ENCODE peak calls at places on chromosome 17, in nine cellular contexts. E is mucosa of descending colon, H is ovary, S is fibroblast of lung, N is A673, J is lung, M is neural progenitor cell, Q is heart left ventricle, K is A549. A is an unnamed sample.

GRCh38 chr17:42428141-42428944 is 5.3 kb upstream of the CAVIN1 start:
- DNase-seq in E (peak; percentile 85), H (no peak), S (peak; percentile 98), N (peak; percentile 83), J (peak; percentile 60), M (peak; percentile 83), Q (no peak), K (peak; percentile 98), A (no peak)

GRCh38 chr17:78882546-78883089 is 20.4 kb downstream of the CEP295NL start:
- DNase-seq in E (no peak), H (no peak), S (no peak), N (no peak), J (peak; percentile 46), M (no peak), Q (no peak), K (no peak), A (no peak)

GRCh38 chr17:39705786-39706348 is 6.0 kb downstream of the ERBB2 start:
- DNase-seq in E (peak; percentile 79), H (no peak), S (no peak), N (no peak), J (peak; percentile 85), M (no peak), Q (peak; percentile 66), K (no peak), A (no peak)

GRCh38 chr17:65933290-65933689 is 258.6 kb downstream of the CEP112 start:
- DNase-seq in E (no peak), H (no peak), S (no peak), N (no peak), J (no peak), M (no peak), Q (no peak), K (no peak), A (no peak)

GRCh38 chr17:31629696-31630470 is 229.2 kb downstream of the COPRS start:
- DNase-seq in E (no peak), H (no peak), S (peak; percentile 85), N (no peak), J (no peak), M (no peak), Q (no peak), K (no peak), A (no peak)

GRCh38 chr17:72145562-72145961 is 24.7 kb downstream of the SOX9 start:
- DNase-seq in E (no peak), H (no peak), S (no peak), N (no peak), J (no peak), M (no peak), Q (no peak), K (no peak), A (no peak)

GRCh38 chr17:19311016-19311415 is 51.5 kb downstream of the B9D1 start:
- DNase-seq in E (no peak), H (no peak), S (no peak), N (no peak), J (no peak), M (no peak), Q (no peak), K (no peak), A (no peak)

GRCh38 chr17:70238228-70238627 is 68.9 kb downstream of the KCNJ2 start:
- DNase-seq in E (no peak), H (no peak), S (no peak), N (no peak), J (no peak), M (no peak), Q (no peak), K (no peak), A (no peak)

GRCh38 chr17:39332092-39332491 is 69.3 kb downstream of the FBXL20 start:
- DNase-seq in E (no peak), H (no peak), S (no peak), N (no peak), J (no peak), M (no peak), Q (no peak), K (no peak), A (no peak)

GRCh38 chr17:40068917-40069750 is 6.4 kb downstream of the THRA start:
- DNase-seq in E (peak; percentile 89), H (peak; percentile 98), S (peak; percentile 81), N (peak; percentile 77), J (peak; percentile 74), M (peak; percentile 60), Q (peak; percentile 93), K (no peak), A (peak; percentile 84)

GRCh38 chr17:82152556-82153294 is 54.7 kb upstream of the FASN start:
- DNase-seq in E (no peak), H (no peak), S (no peak), N (no peak), J (peak; percentile 59), M (no peak), Q (no peak), K (no peak), A (no peak)

GRCh38 chr17:43877031-43877430 is 30.1 kb downstream of the CD300LG start:
- DNase-seq in E (no peak), H (no peak), S (no peak), N (no peak), J (no peak), M (no peak), Q (no peak), K (no peak), A (no peak)

GRCh38 chr17:38748329-38749221 is at the start of gene PCGF2:
- DNase-seq in E (peak; percentile 97), H (peak; percentile 96), S (peak; percentile 86), N (peak; percentile 90), J (peak; percentile 91), M (peak; percentile 97), Q (peak; percentile 91), K (peak; percentile 89), A (no peak)

GRCh38 chr17:78383725-78384471 is 5.4 kb downstream of the PGS1 start:
- DNase-seq in E (peak; percentile 54), H (peak; percentile 47), S (peak; percentile 100), N (no peak), J (peak; percentile 86), M (no peak), Q (peak; percentile 83), K (no peak), A (peak; percentile 71)

GRCh38 chr17:39722965-39723848 is 7.1 kb downstream of the MIEN1 start:
- DNase-seq in E (peak; percentile 64), H (no peak), S (no peak), N (no peak), J (no peak), M (no peak), Q (peak; percentile 47), K (peak; percentile 41), A (no peak)

GRCh38 chr17:1298616-1299015 is 19.2 kb downstream of the TRARG1 start:
- DNase-seq in E (no peak), H (no peak), S (no peak), N (no peak), J (no peak), M (peak; percentile 73), Q (no peak), K (no peak), A (peak; percentile 26)
- H3K4me1 ChIP-seq in E (no peaks in the 10 kb centered on the region), H (peaks cover 2% of the 10 kb centered on the region), S (no peaks in the 10 kb centered on the region), N (no peaks in the 10 kb centered on the region), J (no peaks in the 10 kb centered on the region), M (peaks cover 16% of the 10 kb centered on the region), Q (no peaks in the 10 kb centered on the region), K (no peaks in the 10 kb centered on the region), A (peaks cover 39% of the 10 kb centered on the region)

GRCh38 chr17:13405080-13405479 is 196.6 kb downstream of the HS3ST3A1 start:
- DNase-seq in E (no peak), H (no peak), S (no peak), N (no peak), J (no peak), M (no peak), Q (no peak), K (no peak), A (no peak)

GRCh38 chr17:13409455-13409854 is 192.3 kb downstream of the HS3ST3A1 start:
- DNase-seq in E (no peak), H (no peak), S (no peak), N (no peak), J (no peak), M (no peak), Q (no peak), K (no peak), A (no peak)

GRCh38 chr17:13405807-13406206 is 195.9 kb downstream of the HS3ST3A1 start:
- DNase-seq in E (no peak), H (no peak), S (no peak), N (no peak), J (no peak), M (no peak), Q (no peak), K (no peak), A (no peak)

GRCh38 chr17:13410214-13410613 is 191.5 kb downstream of the HS3ST3A1 start:
- DNase-seq in E (no peak), H (no peak), S (no peak), N (no peak), J (no peak), M (no peak), Q (no peak), K (no peak), A (no peak)

DNA sequence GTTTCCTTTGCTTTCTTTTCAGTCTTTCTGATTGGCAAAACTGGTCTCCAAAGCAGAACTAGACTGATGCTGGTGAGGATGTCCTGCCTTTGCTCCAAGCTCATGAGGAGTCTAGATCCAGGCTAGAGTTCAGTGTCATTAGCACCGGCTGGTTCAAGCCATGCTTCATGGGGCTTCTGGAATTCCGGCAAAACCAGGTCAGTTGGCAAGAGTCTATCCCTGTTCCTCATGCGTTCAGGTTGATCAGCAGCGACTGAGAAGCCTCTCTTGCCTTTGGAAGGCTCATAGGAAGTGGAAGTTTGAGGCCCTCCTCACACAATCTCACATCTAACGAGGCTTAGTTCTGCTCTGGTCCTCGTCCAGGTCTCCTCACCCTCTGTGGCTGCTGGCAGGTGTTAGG is 194.3 kb downstream of the HS3ST3A1 start:
- DNase-seq in E (no peak), H (no peak), S (no peak), N (no peak), J (no peak), M (no peak), Q (no peak), K (no peak), A (no peak)
- H3K9me3 ChIP-seq in E (no peaks in the 10 kb centered on the region), H (no peaks in the 10 kb centered on the region), S (no peaks in the 10 kb centered on the region), N (peaks cover 27% of the 10 kb centered on the region), J (no peaks in the 10 kb centered on the region), M (no peaks in the 10 kb centered on the region), Q (no peaks in the 10 kb centered on the region), K (no peaks in the 10 kb centered on the region), A (no peaks in the 10 kb centered on the region)

DNA sequence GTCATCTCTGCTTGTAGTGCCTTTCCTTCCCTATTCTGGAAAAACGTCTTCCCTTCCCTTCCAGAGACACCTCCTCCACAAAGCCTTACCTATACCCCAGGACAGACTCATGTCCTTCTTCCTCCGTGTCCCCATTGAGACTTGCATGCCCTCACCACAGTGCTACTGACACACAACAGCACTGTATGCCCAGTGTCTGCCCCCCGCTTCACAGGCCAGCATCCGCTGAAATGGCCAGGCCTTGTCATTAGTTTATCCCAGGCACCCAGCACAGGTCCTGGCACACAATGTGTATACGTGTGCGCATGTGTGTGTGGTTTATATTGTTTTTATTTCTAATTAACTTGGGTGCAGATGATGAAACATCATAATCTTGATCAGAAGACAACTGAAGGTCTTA is 130.1 kb upstream of the CCL2 start:
- DNase-seq in E (no peak), H (no peak), S (no peak), N (no peak), J (no peak), M (no peak), Q (no peak), K (no peak), A (no peak)
- H3K4me1 ChIP-seq in E (no peaks in the 10 kb centered on the region), H (no peaks in the 10 kb centered on the region), S (no peaks in the 10 kb centered on the region), N (no peaks in the 10 kb centered on the region), J (no peaks in the 10 kb centered on the region), M (no peaks in the 10 kb centered on the region), Q (no peaks in the 10 kb centered on the region), K (no peaks in the 10 kb centered on the region), A (no peaks in the 10 kb centered on the region)

DNA sequence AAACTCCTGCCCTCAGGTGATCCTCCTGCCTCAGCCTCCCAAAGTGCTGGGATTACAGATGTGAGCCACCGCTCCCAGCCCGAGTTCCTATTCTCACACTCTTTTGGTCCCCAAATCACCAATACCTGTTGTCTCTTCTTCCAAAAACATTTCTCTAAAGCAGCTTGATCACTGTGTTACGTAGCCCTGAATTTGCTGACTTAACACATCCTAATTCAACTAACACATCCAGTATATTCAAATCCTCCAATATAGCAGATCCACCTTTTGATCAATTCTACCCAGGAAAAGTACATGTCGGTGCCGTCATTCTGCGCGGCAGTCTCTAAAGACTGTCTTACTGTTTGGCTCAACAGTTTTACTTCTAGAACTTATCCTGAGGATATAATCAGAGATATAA is 191.3 kb downstream of the ZNF18 start:
- DNase-seq in E (no peak), H (no peak), S (no peak), N (no peak), J (no peak), M (no peak), Q (no peak), K (no peak), A (no peak)
- H3K9me3 ChIP-seq in E (no peaks in the 10 kb centered on the region), H (no peaks in the 10 kb centered on the region), S (no peaks in the 10 kb centered on the region), N (no peaks in the 10 kb centered on the region), J (no peaks in the 10 kb centered on the region), M (no peaks in the 10 kb centered on the region), Q (no peaks in the 10 kb centered on the region), K (no peaks in the 10 kb centered on the region), A (no peaks in the 10 kb centered on the region)